ENCODE peak calls at places on chromosomes 4 and X, in six cellular contexts. B is NCI-H510A, R is hepatocyte, E is IMR-90, S is esophagus squamous epithelium, V is NCI-H1436. G is an unnamed sample.

GRCh38 chr4:53055274-53055673 is 193.2 kb downstream of the RASL11B start:
- DNase-seq in B (no peak), R (peak; percentile 7), E (peak; percentile 84), S (no peak), V (no peak), G (no peak)

GRCh38 chrX:118552501-118552900 is 56.9 kb downstream of the DOCK11 start:
- DNase-seq in B (no peak), R (no peak), E (peak; percentile 71), S (no peak), V (no peak), G (no peak)

GRCh38 chrX:40152706-40153334 is 55.1 kb upstream of the BCOR start:
- DNase-seq in B (no peak), R (peak; percentile 44), E (no peak), S (no peak), V (no peak), G (peak; percentile 66)

GRCh38 chr4:88295656-88296055 is 11.3 kb upstream of the PPM1K start:
- DNase-seq in B (no peak), R (no peak), E (no peak), S (no peak), V (no peak), G (peak; percentile 23)

GRCh38 chr4:73917081-73917501 is 47.9 kb downstream of the CXCL1 start:
- DNase-seq in B (no peak), R (peak; percentile 25), E (peak; percentile 96), S (no peak), V (no peak), G (no peak)

GRCh38 chrX:18973527-18974192 is 10.3 kb downstream of the PHKA2 start:
- DNase-seq in B (no peak), R (no peak), E (no peak), S (no peak), V (no peak), G (no peak)

GRCh38 chr4:82584921-82585320 is 23.1 kb upstream of the TMEM150C start:
- DNase-seq in B (no peak), R (no peak), E (no peak), S (no peak), V (no peak), G (no peak)

GRCh38 chrX:150162141-150162540 is 201.0 kb upstream of the MAMLD1 start:
- DNase-seq in B (no peak), R (no peak), E (no peak), S (no peak), V (no peak), G (no peak)

GRCh38 chr4:80361329-80361900 is 25.9 kb downstream of the CFAP299 start:
- DNase-seq in B (no peak), R (peak; percentile 9), E (peak; percentile 41), S (no peak), V (peak; percentile 36), G (no peak)

GRCh38 chr4:30262379-30262778 is 457.8 kb upstream of the PCDH7 start:
- DNase-seq in B (no peak), R (no peak), E (no peak), S (no peak), V (no peak), G (no peak)

GRCh38 chr4:158722291-158722916 is 792 bp downstream of the PPID start:
- DNase-seq in B (no peak), R (peak; percentile 64), E (peak; percentile 48), S (no peak), V (no peak), G (no peak)

GRCh38 chr4:16838226-16838875 is 60.1 kb downstream of the LDB2 start:
- DNase-seq in B (no peak), R (no peak), E (no peak), S (no peak), V (no peak), G (no peak)

GRCh38 chrX:123607270-123607669 is 125.6 kb downstream of the THOC2 start:
- DNase-seq in B (no peak), R (no peak), E (no peak), S (no peak), V (no peak), G (no peak)

GRCh38 chrX:108732630-108733321 is 3.6 kb downstream of the IRS4 start:
- DNase-seq in B (peak; percentile 4), R (peak; percentile 9), E (no peak), S (no peak), V (no peak), G (no peak)

GRCh38 chr4:6885953-6886557 is 23.6 kb upstream of the TBC1D14 start:
- DNase-seq in B (no peak), R (no peak), E (peak; percentile 66), S (no peak), V (peak; percentile 8), G (peak; percentile 74)

GRCh38 chrX:110041980-110042379 is 39.1 kb downstream of the TMEM164 start:
- DNase-seq in B (no peak), R (no peak), E (no peak), S (no peak), V (no peak), G (no peak)

GRCh38 chrX:66635360-66635759 is 3.5 kb downstream of the EDA2R start:
- DNase-seq in B (no peak), R (peak; percentile 18), E (peak; percentile 86), S (no peak), V (no peak), G (no peak)

GRCh38 chr4:112370466-112370865 is 73.3 kb downstream of the ALPK1 start:
- DNase-seq in B (no peak), R (no peak), E (peak; percentile 8), S (no peak), V (no peak), G (no peak)

GRCh38 chrX:65894138-65894537 is 145.7 kb downstream of the VSIG4 start:
- DNase-seq in B (no peak), R (no peak), E (no peak), S (no peak), V (no peak), G (no peak)

GRCh38 chr4:102223461-102223860 is 121.8 kb downstream of the SLC39A8 start:
- DNase-seq in B (no peak), R (no peak), E (no peak), S (no peak), V (no peak), G (no peak)

GRCh38 chr4:88010921-88011320 is 3.5 kb downstream of the PKD2 start:
- DNase-seq in B (no peak), R (no peak), E (peak; percentile 42), S (no peak), V (no peak), G (no peak)

GRCh38 chr4:22473268-22473667 is 42.6 kb downstream of the ADGRA3 start:
- DNase-seq in B (no peak), R (no peak), E (peak; percentile 75), S (no peak), V (no peak), G (no peak)